ENCODE peak calls at places on chromosome 16, in five cellular contexts. T, D, G, Y and V are unnamed samples.

GRCh38 chr16:89324056-89325010 is 106.8 kb downstream of the ZNF778 start:
- DNase-seq in G (no peak), D (no peak), T (no peak), Y (no peak), V (no peak)

GRCh38 chr16:27366687-27367462 is 35.1 kb upstream of the IL21R start:
- DNase-seq in D (no peak), Y (no peak), G (peak), T (no peak), V (no peak)

GRCh38 chr16:50407351-50407750 is 38.6 kb upstream of the BRD7 start:
- DNase-seq in G (no peak), Y (no peak), T (no peak), D (no peak), V (no peak)

GRCh38 chr16:70437017-70437581 is 1.8 kb downstream of the ST3GAL2 start:
- DNase-seq in D (no peak), G (no peak), T (peak), Y (peak), V (no peak)

GRCh38 chr16:58462997-58463891 is 36.7 kb upstream of the NDRG4 start:
- DNase-seq in G (peak), Y (peak), D (no peak), T (no peak), V (no peak)

GRCh38 chr16:48963306-48963705 is 318.3 kb downstream of the CBLN1 start:
- DNase-seq in Y (no peak), T (no peak), G (no peak), D (no peak), V (no peak)

GRCh38 chr16:82368041-82368440 is 198.0 kb upstream of the MPHOSPH6 start:
- DNase-seq in T (no peak), Y (peak), G (peak), D (peak), V (no peak)

GRCh38 chr16:29807426-29808218 is 1.3 kb downstream of the MAZ start:
- DNase-seq in T (peak), Y (peak), D (peak), G (peak), V (peak)

GRCh38 chr16:30737794-30738648 is 10.2 kb upstream of the PHKG2 start:
- DNase-seq in Y (no peak), G (no peak), D (no peak), T (no peak), V (no peak)

GRCh38 chr16:2056077-2056476 is 8.3 kb downstream of the TSC2 start:
- DNase-seq in G (no peak), D (no peak), T (no peak), Y (no peak), V (no peak)

GRCh38 chr16:15658556-15658955 is 8.5 kb downstream of the NDE1 start:
- DNase-seq in G (no peak), D (no peak), Y (no peak), T (no peak), V (no peak)

GRCh38 chr16:71230122-71230845 is at the start of gene HYDIN:
- DNase-seq in D (peak), T (no peak), G (peak), Y (no peak), V (peak)

GRCh38 chr16:88533381-88533831 is 36.8 kb upstream of the ZC3H18 start:
- DNase-seq in G (no peak), D (peak), Y (no peak), T (no peak), V (peak)

GRCh38 chr16:89167425-89167941 is 4.1 kb upstream of the CDH15 start:
- DNase-seq in T (peak), Y (peak), D (peak), G (peak), V (peak)

GRCh38 chr16:57016301-57016700 is 26.9 kb downstream of the NLRC5 start:
- DNase-seq in Y (no peak), D (no peak), G (no peak), T (no peak), V (no peak)

GRCh38 chr16:51409001-51409675 is 258.1 kb upstream of the SALL1 start:
- DNase-seq in Y (no peak), G (no peak), T (no peak), D (no peak), V (no peak)

GRCh38 chr16:88706288-88706964 is at the start of the genes CTU2 and RNF166:
- DNase-seq in T (peak), G (peak), Y (peak), D (peak), V (peak)

GRCh38 chr16:27311897-27312303 is 1.9 kb upstream of the IL4R start:
- DNase-seq in D (no peak), T (no peak), Y (no peak), G (no peak), V (no peak)

GRCh38 chr16:89798832-89799370 is 17.5 kb downstream of the FANCA start:
- DNase-seq in Y (no peak), T (no peak), D (no peak), G (peak), V (no peak)

GRCh38 chr16:10181196-10182162 is 749 bp downstream of the GRIN2A start:
- DNase-seq in G (peak), T (peak), D (peak), Y (peak), V (peak)

GRCh38 chr16:525520-526180 is 1.9 kb upstream of the CAPN15 start:
- DNase-seq in Y (peak), D (peak), G (no peak), T (peak), V (no peak)

GRCh38 chr16:65202461-65202860 is 80.6 kb upstream of the CDH11 start:
- DNase-seq in D (no peak), T (no peak), G (no peak), Y (no peak), V (no peak)

GRCh38 chr16:80954985-80955384 is 51.7 kb downstream of the CMC2 start:
- DNase-seq in Y (no peak), T (no peak), G (no peak), D (no peak), V (no peak)

GRCh38 chr16:10939649-10940206 is 2.5 kb downstream of the DEXI start:
- DNase-seq in T (no peak), Y (no peak), D (no peak), G (no peak), V (no peak)

GRCh38 chr16:56300901-56301351 is 109.6 kb downstream of the GNAO1 start:
- DNase-seq in T (no peak), G (no peak), D (no peak), Y (no peak), V (no peak)

GRCh38 chr16:89097528-89097846 is 3.8 kb downstream of the ACSF3 start:
- DNase-seq in T (no peak), D (no peak), G (no peak), Y (no peak), V (no peak)

GRCh38 chr16:17160285-17160854 is 310.4 kb downstream of the XYLT1 start:
- DNase-seq in T (no peak), Y (no peak), G (no peak), D (no peak), V (no peak)

GRCh38 chr16:64250866-64251265 is 871.0 kb downstream of the CDH11 start:
- DNase-seq in Y (no peak), G (no peak), D (no peak), T (no peak), V (peak)

GRCh38 chr16:72013888-72014538 is 5.5 kb downstream of the DHODH start:
- DNase-seq in Y (peak), G (peak), T (no peak), D (no peak), V (no peak)

GRCh38 chr16:56657555-56658430 is at the start of gene MT1F:
- DNase-seq in Y (peak), T (no peak), D (peak), G (peak), V (peak)

GRCh38 chr16:88924834-88925539 is 52.0 kb downstream of the CBFA2T3 start:
- DNase-seq in G (peak), T (peak), D (peak), Y (peak), V (peak)

GRCh38 chr16:16086653-16087446 is 136.4 kb downstream of the ABCC6 start:
- DNase-seq in T (no peak), D (no peak), G (no peak), Y (no peak), V (no peak)

GRCh38 chr16:22191966-22192260 is 14.2 kb upstream of the EEF2K start:
- DNase-seq in Y (peak), D (no peak), T (no peak), G (no peak), V (no peak)

GRCh38 chr16:75250809-75251279 is 580 bp downstream of the BCAR1 start:
- DNase-seq in G (peak), T (no peak), Y (peak), D (no peak), V (no peak)

GRCh38 chr16:57509231-57509923 is 23.1 kb upstream of the DOK4 start:
- DNase-seq in D (no peak), G (peak), Y (no peak), T (no peak), V (no peak)

GRCh38 chr16:88430524-88431446 is 22.3 kb upstream of the ZFPM1 start:
- DNase-seq in G (no peak), D (no peak), Y (peak), T (no peak), V (no peak)

GRCh38 chr16:27867122-27868110 is 196.1 kb downstream of the GSG1L start:
- DNase-seq in D (peak), G (peak), T (peak), Y (peak), V (peak)